ENCODE peak calls at places on chromosomes 6 and 20, in ten cellular contexts. O, M, H, K, Y, W, Z, N, E and S are unnamed samples.

GRCh38 chr20:23270427-23270911 is 80.1 kb upstream of the NXT1 start:
- DNase-seq in O (peak), H (no peak), Y (no peak), Z (no peak), E (peak), M (no peak), K (peak), N (no peak), W (no peak), S (no peak)

GRCh38 chr20:61490721-61491120 is 238.7 kb downstream of the CDH4 start:
- DNase-seq in E (no peak), M (no peak), Y (no peak), O (no peak), N (no peak), W (no peak), H (no peak), K (no peak), Z (no peak), S (no peak)

GRCh38 chr6:26235240-26235730 is 129.7 kb upstream of the BTN3A2 start:
- DNase-seq in Y (no peak), E (no peak), N (no peak), O (no peak), H (no peak), K (peak), Z (no peak), W (no peak), M (no peak), S (no peak)

GRCh38 chr20:3744806-3745685 is 12.6 kb downstream of the HSPA12B start:
- DNase-seq in N (peak), O (peak), W (no peak), Z (peak), Y (peak), E (peak), M (peak), K (peak), H (peak), S (peak)

GRCh38 chr6:73774311-73774766 is 78.3 kb downstream of the CD109 start:
- DNase-seq in E (peak), M (no peak), W (no peak), N (no peak), Y (no peak), H (no peak), K (peak), Z (no peak), O (no peak), S (no peak)

GRCh38 chr6:21158149-21158548 is 435.4 kb upstream of the SOX4 start:
- DNase-seq in E (no peak), M (no peak), K (no peak), W (no peak), H (no peak), O (no peak), Z (no peak), N (no peak), Y (no peak), S (no peak)

GRCh38 chr6:166351715-166352285 is 9.5 kb upstream of the SFT2D1 start:
- DNase-seq in Y (no peak), N (peak), E (no peak), Z (peak), O (no peak), W (no peak), H (peak), M (peak), K (peak), S (no peak)

GRCh38 chr6:15524736-15525401 is 138.0 kb downstream of the DTNBP1 start:
- DNase-seq in H (no peak), M (no peak), Y (no peak), K (no peak), E (no peak), N (no peak), O (no peak), Z (no peak), W (no peak), S (peak)

GRCh38 chr20:43984587-43984986 is 69.9 kb downstream of the TOX2 start:
- DNase-seq in W (no peak), O (no peak), Z (no peak), Y (no peak), N (no peak), H (no peak), K (no peak), E (no peak), M (no peak), S (no peak)

GRCh38 chr20:11389188-11389587 is 528.5 kb upstream of the BTBD3 start:
- DNase-seq in E (no peak), K (peak), M (no peak), O (no peak), W (no peak), H (no peak), Z (no peak), N (no peak), Y (no peak), S (no peak)

GRCh38 chr6:122048570-122048969 is 350.9 kb upstream of the HSF2 start:
- DNase-seq in Z (no peak), E (peak), H (no peak), O (no peak), W (no peak), N (no peak), M (no peak), K (peak), Y (no peak), S (no peak)

GRCh38 chr6:144153971-144154370 is 3.7 kb downstream of the STX11 start:
- DNase-seq in K (no peak), N (no peak), E (no peak), W (no peak), Z (no peak), M (no peak), O (no peak), Y (no peak), H (no peak), S (no peak)

GRCh38 chr6:85126448-85127178 is 323.3 kb upstream of the NT5E start:
- DNase-seq in N (peak), Y (no peak), K (peak), O (peak), E (peak), M (peak), W (no peak), H (no peak), Z (peak), S (peak)

GRCh38 chr20:18839507-18840247 is 26.1 kb downstream of the SCP2D1 start:
- DNase-seq in O (no peak), N (no peak), H (no peak), W (no peak), E (no peak), K (no peak), M (no peak), Z (no peak), Y (no peak), S (no peak)

GRCh38 chr20:63553933-63554290 is at the start of gene FNDC11:
- DNase-seq in M (no peak), W (no peak), K (no peak), E (peak), O (peak), N (peak), Z (peak), H (no peak), Y (peak), S (peak)

GRCh38 chr6:88499845-88500699 is 333.9 kb upstream of the CNR1 start:
- DNase-seq in Z (no peak), Y (no peak), M (no peak), H (no peak), O (no peak), W (no peak), E (no peak), N (peak), K (no peak), S (no peak)

GRCh38 chr20:61589055-61589385 is 337.0 kb downstream of the CDH4 start:
- DNase-seq in O (no peak), K (peak), W (no peak), Z (no peak), E (peak), H (no peak), N (no peak), Y (no peak), M (no peak), S (no peak)

GRCh38 chr6:53347250-53347920 is 1.4 kb downstream of the ELOVL5 start:
- DNase-seq in Y (no peak), O (no peak), W (no peak), N (peak), E (peak), K (peak), H (no peak), Z (peak), M (no peak), S (no peak)

GRCh38 chr20:37479925-37480691 is 40.9 kb upstream of the NNAT start:
- DNase-seq in E (no peak), M (no peak), H (no peak), W (no peak), K (no peak), Y (no peak), O (no peak), Z (no peak), N (no peak), S (no peak)

GRCh38 chr20:37758332-37758731 is 64.5 kb downstream of the CTNNBL1 start:
- DNase-seq in O (no peak), M (no peak), Y (no peak), E (no peak), N (no peak), W (no peak), K (peak), H (no peak), Z (no peak), S (peak)

GRCh38 chr6:80142586-80142985 is 36.1 kb downstream of the BCKDHB start:
- DNase-seq in N (no peak), E (no peak), K (no peak), Y (no peak), H (no peak), W (no peak), O (no peak), Z (no peak), M (no peak), S (no peak)

GRCh38 chr6:41430875-41431274 is 95.5 kb downstream of the NCR2 start:
- DNase-seq in M (no peak), H (no peak), Y (no peak), O (no peak), K (peak), N (no peak), E (peak), Z (no peak), W (no peak), S (no peak)

GRCh38 chr6:139370047-139370706 is 4.3 kb downstream of the CITED2 start:
- DNase-seq in E (peak), M (no peak), W (no peak), N (no peak), K (peak), H (no peak), Z (no peak), O (no peak), Y (no peak), S (peak)

GRCh38 chr6:145929037-145929633 is 35.0 kb downstream of the SHPRH start:
- DNase-seq in E (peak), K (peak), Y (no peak), M (peak), Z (peak), N (peak), W (no peak), H (peak), O (no peak), S (no peak)

GRCh38 chr6:138162104-138162946 is 586 bp downstream of the ARFGEF3 start:
- DNase-seq in Z (peak), M (peak), H (peak), N (peak), E (peak), W (peak), Y (no peak), K (no peak), O (peak), S (peak)

GRCh38 chr6:1679691-1680068 is 70.0 kb downstream of the FOXC1 start:
- DNase-seq in M (peak), E (no peak), K (no peak), H (no peak), O (no peak), W (no peak), N (no peak), Z (peak), Y (no peak), S (no peak)

GRCh38 chr6:18047406-18047805 is 60.0 kb upstream of the KIF13A start:
- DNase-seq in W (no peak), Y (no peak), H (no peak), N (no peak), K (peak), Z (no peak), E (peak), M (no peak), O (no peak), S (no peak)

GRCh38 chr6:121319112-121319553 is 15.1 kb downstream of the TBC1D32 start:
- DNase-seq in K (peak), H (no peak), O (no peak), M (no peak), W (no peak), Y (no peak), N (no peak), E (peak), Z (no peak), S (peak)

GRCh38 chr6:5904527-5904926 is 102.2 kb downstream of the NRN1 start:
- DNase-seq in H (no peak), Y (no peak), O (no peak), Z (no peak), N (no peak), W (no peak), E (no peak), K (no peak), M (no peak), S (no peak)

GRCh38 chr6:129141499-129141898 is 258.6 kb downstream of the LAMA2 start:
- DNase-seq in Y (no peak), Z (no peak), E (no peak), M (no peak), O (no peak), H (no peak), N (no peak), W (no peak), K (peak), S (no peak)

GRCh38 chr6:89412071-89413005 is at the start of gene RRAGD:
- DNase-seq in W (peak), H (peak), N (peak), O (peak), Y (peak), K (no peak), E (peak), M (peak), Z (peak), S (peak)